ENCODE peak calls at places on chromosomes 11 and 22, in seven cellular contexts. One of them, this sample, is unnamed.
A peak's percentile ranks its signal among the peaks of the same experiment; 100 is the strongest.

GRCh38 chr22:22178566-22178965 is 66.0 kb upstream of the VPREB1 start:
- DNase-seq in prostate gland: no peak
- DNase-seq in suprapubic skin: no peak
- DNase-seq in HepG2: no peak
- DNase-seq in HCT116: no peak
- DNase-seq in SK-N-SH: no peak
- DNase-seq in sigmoid colon: no peak
- DNase-seq in this sample: no peak

GRCh38 chr11:101126551-101127347 is 2.9 kb downstream of the PGR start:
- DNase-seq in prostate gland: no peak
- DNase-seq in suprapubic skin: peak; percentile 55
- DNase-seq in HepG2: no peak
- DNase-seq in HCT116: no peak
- DNase-seq in SK-N-SH: no peak
- DNase-seq in sigmoid colon: no peak
- DNase-seq in this sample: no peak

GRCh38 chr11:118226294-118226693 is 1.5 kb upstream of the JAML start:
- DNase-seq in prostate gland: no peak
- DNase-seq in suprapubic skin: no peak
- DNase-seq in HepG2: no peak
- DNase-seq in HCT116: no peak
- DNase-seq in SK-N-SH: no peak
- DNase-seq in sigmoid colon: no peak
- DNase-seq in this sample: no peak

GRCh38 chr11:86916330-86916729 is 38.9 kb downstream of the FZD4 start:
- DNase-seq in prostate gland: no peak
- DNase-seq in suprapubic skin: no peak
- DNase-seq in HepG2: no peak
- DNase-seq in HCT116: peak; percentile 10
- DNase-seq in SK-N-SH: no peak
- DNase-seq in sigmoid colon: no peak
- DNase-seq in this sample: no peak

GRCh38 chr11:89736566-89736965 is 26.5 kb downstream of the TRIM77 start:
- DNase-seq in prostate gland: no peak
- DNase-seq in suprapubic skin: no peak
- DNase-seq in HepG2: no peak
- DNase-seq in HCT116: no peak
- DNase-seq in SK-N-SH: no peak
- DNase-seq in sigmoid colon: no peak
- DNase-seq in this sample: no peak

GRCh38 chr22:17264321-17265052 is 45.3 kb upstream of the ADA2 start:
- DNase-seq in prostate gland: no peak
- DNase-seq in suprapubic skin: no peak
- DNase-seq in HepG2: no peak
- DNase-seq in HCT116: no peak
- DNase-seq in SK-N-SH: peak; percentile 51
- DNase-seq in sigmoid colon: no peak
- DNase-seq in this sample: no peak

GRCh38 chr11:859394-860131 is 16.9 kb downstream of the TSPAN4 start:
- DNase-seq in prostate gland: peak; percentile 61
- DNase-seq in suprapubic skin: no peak
- DNase-seq in HepG2: no peak
- DNase-seq in HCT116: no peak
- DNase-seq in SK-N-SH: peak; percentile 97
- DNase-seq in sigmoid colon: peak; percentile 93
- DNase-seq in this sample: no peak

GRCh38 chr22:50548913-50549790 is 3.5 kb downstream of the KLHDC7B start:
- DNase-seq in prostate gland: no peak
- DNase-seq in suprapubic skin: no peak
- DNase-seq in HepG2: no peak
- DNase-seq in HCT116: no peak
- DNase-seq in SK-N-SH: peak; percentile 26
- DNase-seq in sigmoid colon: no peak
- DNase-seq in this sample: no peak

GRCh38 chr11:9861860-9862725 is 198.2 kb downstream of the SWAP70 start:
- DNase-seq in prostate gland: peak; percentile 34
- DNase-seq in suprapubic skin: no peak
- DNase-seq in HepG2: peak; percentile 64
- DNase-seq in HCT116: peak; percentile 31
- DNase-seq in SK-N-SH: peak; percentile 52
- DNase-seq in sigmoid colon: peak; percentile 74
- DNase-seq in this sample: no peak

GRCh38 chr22:47128216-47129215 is 366.1 kb downstream of the TBC1D22A start:
- DNase-seq in prostate gland: no peak
- DNase-seq in suprapubic skin: peak; percentile 57
- DNase-seq in HepG2: no peak
- DNase-seq in HCT116: no peak
- DNase-seq in SK-N-SH: no peak
- DNase-seq in sigmoid colon: no peak
- DNase-seq in this sample: no peak

GRCh38 chr11:78078218-78079167 is 1.2 kb downstream of the NDUFC2 start:
- DNase-seq in prostate gland: no peak
- DNase-seq in suprapubic skin: no peak
- DNase-seq in HepG2: no peak
- DNase-seq in HCT116: no peak
- DNase-seq in SK-N-SH: no peak
- DNase-seq in sigmoid colon: no peak
- DNase-seq in this sample: no peak

GRCh38 chr11:47887910-47888569 is 39.9 kb upstream of the NUP160 start:
- DNase-seq in prostate gland: no peak
- DNase-seq in suprapubic skin: no peak
- DNase-seq in HepG2: no peak
- DNase-seq in HCT116: no peak
- DNase-seq in SK-N-SH: no peak
- DNase-seq in sigmoid colon: no peak
- DNase-seq in this sample: no peak

GRCh38 chr22:26835929-26836528 is 178.6 kb downstream of the MIAT start:
- DNase-seq in prostate gland: no peak
- DNase-seq in suprapubic skin: no peak
- DNase-seq in HepG2: peak; percentile 26
- DNase-seq in HCT116: peak; percentile 33
- DNase-seq in SK-N-SH: peak; percentile 41
- DNase-seq in sigmoid colon: no peak
- DNase-seq in this sample: no peak

GRCh38 chr11:20501252-20501651 is 98.2 kb upstream of the SLC6A5 start:
- DNase-seq in prostate gland: no peak
- DNase-seq in suprapubic skin: no peak
- DNase-seq in HepG2: peak; percentile 13
- DNase-seq in HCT116: no peak
- DNase-seq in SK-N-SH: no peak
- DNase-seq in sigmoid colon: no peak
- DNase-seq in this sample: no peak

GRCh38 chr11:63838150-63838681 is 694 bp upstream of the MARK2 start:
- DNase-seq in prostate gland: no peak
- DNase-seq in suprapubic skin: no peak
- DNase-seq in HepG2: no peak
- DNase-seq in HCT116: no peak
- DNase-seq in SK-N-SH: no peak
- DNase-seq in sigmoid colon: no peak
- DNase-seq in this sample: no peak

GRCh38 chr11:5521540-5521939 is 5.0 kb upstream of the UBQLNL start:
- DNase-seq in prostate gland: no peak
- DNase-seq in suprapubic skin: no peak
- DNase-seq in HepG2: no peak
- DNase-seq in HCT116: no peak
- DNase-seq in SK-N-SH: no peak
- DNase-seq in sigmoid colon: no peak
- DNase-seq in this sample: no peak

GRCh38 chr11:762421-763072 is 14.7 kb downstream of the GATD1 start:
- DNase-seq in prostate gland: no peak
- DNase-seq in suprapubic skin: peak; percentile 66
- DNase-seq in HepG2: no peak
- DNase-seq in HCT116: peak; percentile 72
- DNase-seq in SK-N-SH: peak; percentile 82
- DNase-seq in sigmoid colon: no peak
- DNase-seq in this sample: no peak

GRCh38 chr11:61543606-61544306 is 35.2 kb downstream of the LRRC10B start:
- DNase-seq in prostate gland: no peak
- DNase-seq in suprapubic skin: no peak
- DNase-seq in HepG2: peak; percentile 30
- DNase-seq in HCT116: no peak
- DNase-seq in SK-N-SH: no peak
- DNase-seq in sigmoid colon: no peak
- DNase-seq in this sample: no peak

GRCh38 chr11:63917685-63918523 is 940 bp upstream of the RCOR2 start:
- DNase-seq in prostate gland: peak; percentile 25
- DNase-seq in suprapubic skin: no peak
- DNase-seq in HepG2: peak; percentile 43
- DNase-seq in HCT116: peak; percentile 68
- DNase-seq in SK-N-SH: peak; percentile 92
- DNase-seq in sigmoid colon: peak; percentile 82
- DNase-seq in this sample: no peak

DNA sequence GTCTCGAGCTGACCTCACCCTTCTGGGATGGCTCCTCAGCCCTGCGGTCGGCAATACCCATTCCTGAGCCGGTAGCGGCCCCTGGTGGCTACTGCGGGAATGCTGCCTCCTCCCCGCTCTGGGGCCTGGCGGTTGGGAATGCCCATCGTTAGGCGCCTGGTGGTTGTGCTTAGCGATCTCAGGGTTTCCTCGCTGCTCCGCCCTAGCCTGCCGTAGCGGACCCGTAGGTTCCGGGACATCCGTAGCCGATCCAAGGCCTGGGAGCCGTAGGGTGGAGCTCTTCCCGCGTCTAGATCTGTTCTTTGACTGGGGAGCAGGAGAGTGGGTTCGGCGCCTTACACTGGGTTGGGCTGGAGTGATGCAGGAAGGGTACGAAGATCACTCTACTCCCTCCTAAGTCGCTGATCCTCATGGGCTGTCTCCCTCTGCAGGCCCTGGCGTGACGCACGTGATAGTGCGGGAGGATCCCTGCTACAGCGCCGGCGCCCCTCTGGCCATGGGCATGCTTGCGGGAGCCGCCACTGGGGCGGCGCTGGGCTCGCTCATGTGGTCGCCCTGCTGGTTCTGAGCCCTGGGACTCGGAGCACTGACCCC is 14.8 kb downstream of the PLEKHB1 start:
- DNase-seq in prostate gland: peak; percentile 83
- DNase-seq in suprapubic skin: peak; percentile 93
- DNase-seq in HepG2: no peak
- DNase-seq in HCT116: peak; percentile 43
- DNase-seq in SK-N-SH: peak; percentile 97
- DNase-seq in sigmoid colon: peak; percentile 92
- DNase-seq in this sample: peak; percentile 95
- TF ChIP-seq POLR2AphosphoS5 in prostate gland: peak; percentile 56
- TF ChIP-seq POLR2AphosphoS5 in suprapubic skin: no peak
- TF ChIP-seq POLR2AphosphoS5 in HepG2: no peak
- TF ChIP-seq POLR2AphosphoS5 in HCT116: no peak
- TF ChIP-seq POLR2AphosphoS5 in SK-N-SH: peak; percentile 12
- TF ChIP-seq POLR2AphosphoS5 in sigmoid colon: peak; percentile 5
- TF ChIP-seq POLR2AphosphoS5 in this sample: peak; percentile 65

GRCh38 chr11:57240757-57241156 is 3.7 kb upstream of the APLNR start:
- DNase-seq in prostate gland: no peak
- DNase-seq in suprapubic skin: no peak
- DNase-seq in HepG2: no peak
- DNase-seq in HCT116: no peak
- DNase-seq in SK-N-SH: peak; percentile 89
- DNase-seq in sigmoid colon: no peak
- DNase-seq in this sample: no peak

GRCh38 chr11:57240007-57240406 is 3.0 kb upstream of the APLNR start:
- DNase-seq in prostate gland: no peak
- DNase-seq in suprapubic skin: no peak
- DNase-seq in HepG2: no peak
- DNase-seq in HCT116: no peak
- DNase-seq in SK-N-SH: peak; percentile 47
- DNase-seq in sigmoid colon: no peak
- DNase-seq in this sample: no peak

GRCh38 chr11:57235761-57236703 is 1.0 kb downstream of the APLNR start:
- DNase-seq in prostate gland: no peak
- DNase-seq in suprapubic skin: no peak
- DNase-seq in HepG2: no peak
- DNase-seq in HCT116: no peak
- DNase-seq in SK-N-SH: no peak
- DNase-seq in sigmoid colon: no peak
- DNase-seq in this sample: no peak

GRCh38 chr11:57239348-57239747 is 2.3 kb upstream of the APLNR start:
- DNase-seq in prostate gland: no peak
- DNase-seq in suprapubic skin: no peak
- DNase-seq in HepG2: no peak
- DNase-seq in HCT116: no peak
- DNase-seq in SK-N-SH: no peak
- DNase-seq in sigmoid colon: no peak
- DNase-seq in this sample: no peak

GRCh38 chr11:57237204-57237681 is at the start of gene APLNR:
- DNase-seq in prostate gland: no peak
- DNase-seq in suprapubic skin: no peak
- DNase-seq in HepG2: no peak
- DNase-seq in HCT116: no peak
- DNase-seq in SK-N-SH: no peak
- DNase-seq in sigmoid colon: no peak
- DNase-seq in this sample: no peak
- H3K27me3 ChIP-seq in prostate gland: peaks cover 7% of the 10 kb centered on the region
- H3K27me3 ChIP-seq in suprapubic skin: peaks cover 34% of the 10 kb centered on the region
- H3K27me3 ChIP-seq in HepG2: no peaks in the 10 kb centered on the region
- H3K27me3 ChIP-seq in HCT116: peaks cover 33% of the 10 kb centered on the region
- H3K27me3 ChIP-seq in SK-N-SH: peaks cover 2% of the 10 kb centered on the region
- H3K27me3 ChIP-seq in sigmoid colon: no peaks in the 10 kb centered on the region
- H3K27me3 ChIP-seq in this sample: no peaks in the 10 kb centered on the region

GRCh38 chr22:25363474-25363873 is 144.0 kb downstream of the CRYBB2 start:
- DNase-seq in prostate gland: no peak
- DNase-seq in suprapubic skin: peak; percentile 43
- DNase-seq in HepG2: no peak
- DNase-seq in HCT116: no peak
- DNase-seq in SK-N-SH: no peak
- DNase-seq in sigmoid colon: peak; percentile 14
- DNase-seq in this sample: no peak
- H3K4me1 ChIP-seq in prostate gland: no peaks in the 10 kb centered on the region
- H3K4me1 ChIP-seq in suprapubic skin: peaks cover 13% of the 10 kb centered on the region
- H3K4me1 ChIP-seq in HepG2: no peaks in the 10 kb centered on the region
- H3K4me1 ChIP-seq in HCT116: peaks cover 5% of the 10 kb centered on the region
- H3K4me1 ChIP-seq in SK-N-SH: no peaks in the 10 kb centered on the region
- H3K4me1 ChIP-seq in sigmoid colon: no peaks in the 10 kb centered on the region
- H3K4me1 ChIP-seq in this sample: peaks cover 24% of the 10 kb centered on the region

DNA sequence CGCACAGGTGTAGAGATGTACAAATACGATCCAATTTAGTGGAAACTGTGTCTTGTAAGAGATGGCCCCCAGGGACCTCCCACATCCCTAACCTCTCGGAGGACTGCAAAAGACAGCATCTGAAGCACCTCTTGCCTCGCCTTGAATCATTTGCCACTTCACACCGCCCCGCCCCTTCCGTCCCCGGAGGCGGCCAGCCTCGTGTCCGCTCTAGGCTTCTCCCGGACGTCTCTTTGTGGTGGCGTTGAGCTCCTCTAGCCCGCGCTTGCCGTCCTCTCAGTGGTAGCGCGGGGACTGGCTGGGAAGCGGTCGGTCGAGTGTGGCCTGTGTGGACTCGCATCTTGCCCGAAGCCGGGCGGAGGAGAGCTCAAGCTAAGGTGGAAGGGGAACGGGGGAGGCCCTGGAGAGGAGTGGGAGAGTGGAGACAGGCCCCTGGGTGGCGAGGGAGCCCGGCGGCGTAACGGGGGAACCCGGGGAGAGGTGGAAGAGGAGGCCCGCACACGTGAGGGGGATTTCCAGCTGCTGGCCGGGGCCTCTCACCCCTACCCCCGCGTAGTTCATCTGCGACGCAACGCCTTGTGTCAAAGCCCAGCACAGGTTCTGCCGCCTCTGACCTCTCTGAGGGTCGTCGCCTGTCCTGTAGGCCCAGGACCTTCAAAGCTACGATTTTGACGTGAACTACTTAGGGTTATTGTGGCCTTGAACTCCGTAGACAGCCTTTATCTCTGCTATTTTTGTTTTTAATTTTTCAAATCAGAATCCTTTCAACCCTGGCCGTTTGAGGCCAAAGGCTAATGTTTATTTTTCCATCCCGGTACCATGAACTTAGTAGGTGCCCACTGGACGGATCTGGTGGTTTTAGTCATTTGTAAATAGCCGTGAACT is at the start of gene ARL14EP:
- DNase-seq in prostate gland: peak; percentile 92
- DNase-seq in suprapubic skin: peak; percentile 94
- DNase-seq in HepG2: peak; percentile 89
- DNase-seq in HCT116: peak; percentile 93
- DNase-seq in SK-N-SH: peak; percentile 89
- DNase-seq in sigmoid colon: peak; percentile 95
- DNase-seq in this sample: peak; percentile 95
- TF ChIP-seq POLR2AphosphoS5 in prostate gland: peak; percentile 96
- TF ChIP-seq POLR2AphosphoS5 in suprapubic skin: peak; percentile 67
- TF ChIP-seq POLR2AphosphoS5 in HepG2: peak; percentile 96
- TF ChIP-seq POLR2AphosphoS5 in HCT116: peak; percentile 94
- TF ChIP-seq POLR2AphosphoS5 in SK-N-SH: peak; percentile 98
- TF ChIP-seq POLR2AphosphoS5 in sigmoid colon: peak; percentile 90
- TF ChIP-seq POLR2AphosphoS5 in this sample: peak; percentile 92

This sample was measured in esophagus muscularis mucosa.